ENCODE peak calls at places on chromosomes 11 and 22, in five cellular contexts. One of them, this sample, is unnamed.

GRCh38 chr11:3182462-3182852 is 17.3 kb upstream of the OSBPL5 start:
- DNase-seq in kidney epithelial cell: no peak
- DNase-seq in GM13976: no peak
- DNase-seq in astrocyte: no peak
- DNase-seq in WTC11: no peak
- DNase-seq in this sample: no peak

GRCh38 chr11:119479685-119480275 is 56.8 kb upstream of the THY1 start:
- DNase-seq in WTC11: peak
- DNase-seq in kidney epithelial cell: no peak
- DNase-seq in astrocyte: peak
- DNase-seq in GM13976: no peak
- DNase-seq in this sample: peak

GRCh38 chr11:1450958-1451710 is 35.4 kb downstream of the MOB2 start:
- DNase-seq in astrocyte: no peak
- DNase-seq in kidney epithelial cell: no peak
- DNase-seq in WTC11: no peak
- DNase-seq in GM13976: no peak
- DNase-seq in this sample: no peak

GRCh38 chr22:32203181-32204105 is 1.4 kb downstream of the RFPL2 start:
- DNase-seq in kidney epithelial cell: no peak
- DNase-seq in GM13976: peak
- DNase-seq in WTC11: peak
- DNase-seq in astrocyte: no peak
- DNase-seq in this sample: no peak

GRCh38 chr22:29541845-29542244 is 11.7 kb downstream of the THOC5 start:
- DNase-seq in kidney epithelial cell: no peak
- DNase-seq in astrocyte: no peak
- DNase-seq in WTC11: no peak
- DNase-seq in GM13976: no peak
- DNase-seq in this sample: no peak

GRCh38 chr11:73139476-73140198 is 2.5 kb downstream of the FCHSD2 start:
- DNase-seq in GM13976: no peak
- DNase-seq in astrocyte: no peak
- DNase-seq in kidney epithelial cell: no peak
- DNase-seq in WTC11: no peak
- DNase-seq in this sample: no peak

GRCh38 chr11:114171257-114172054 is 111.9 kb downstream of the ZBTB16 start:
- DNase-seq in GM13976: no peak
- DNase-seq in astrocyte: no peak
- DNase-seq in kidney epithelial cell: no peak
- DNase-seq in WTC11: no peak
- DNase-seq in this sample: no peak

GRCh38 chr22:46731246-46732040 is 6.6 kb downstream of the CERK start:
- DNase-seq in WTC11: peak
- DNase-seq in kidney epithelial cell: no peak
- DNase-seq in GM13976: no peak
- DNase-seq in astrocyte: no peak
- DNase-seq in this sample: no peak

GRCh38 chr22:47605886-47606285 is 843.4 kb downstream of the TBC1D22A start:
- DNase-seq in astrocyte: no peak
- DNase-seq in WTC11: no peak
- DNase-seq in kidney epithelial cell: no peak
- DNase-seq in GM13976: no peak
- DNase-seq in this sample: no peak

GRCh38 chr22:42773161-42773560 is 52.5 kb upstream of the A4GALT start:
- DNase-seq in GM13976: no peak
- DNase-seq in WTC11: no peak
- DNase-seq in kidney epithelial cell: no peak
- DNase-seq in astrocyte: no peak
- DNase-seq in this sample: no peak

GRCh38 chr11:47499614-47500013 is 50.7 kb upstream of the RAPSN start:
- DNase-seq in kidney epithelial cell: no peak
- DNase-seq in GM13976: no peak
- DNase-seq in WTC11: no peak
- DNase-seq in astrocyte: no peak
- DNase-seq in this sample: no peak

GRCh38 chr22:49598338-49598737 is 229.3 kb downstream of the BRD1 start:
- DNase-seq in kidney epithelial cell: no peak
- DNase-seq in GM13976: no peak
- DNase-seq in astrocyte: no peak
- DNase-seq in WTC11: no peak
- DNase-seq in this sample: no peak

GRCh38 chr11:46410021-46410420 is 18.4 kb upstream of the CHRM4 start:
- DNase-seq in astrocyte: no peak
- DNase-seq in WTC11: peak
- DNase-seq in GM13976: no peak
- DNase-seq in kidney epithelial cell: no peak
- DNase-seq in this sample: no peak

GRCh38 chr11:62062223-62062861 is 61.5 kb upstream of the INCENP start:
- DNase-seq in WTC11: no peak
- DNase-seq in astrocyte: no peak
- DNase-seq in kidney epithelial cell: no peak
- DNase-seq in GM13976: no peak
- DNase-seq in this sample: no peak

GRCh38 chr11:62057069-62057468 is 66.7 kb upstream of the INCENP start:
- DNase-seq in astrocyte: no peak
- DNase-seq in WTC11: no peak
- DNase-seq in kidney epithelial cell: no peak
- DNase-seq in GM13976: no peak
- DNase-seq in this sample: no peak

GRCh38 chr11:62064221-62064620 is 59.6 kb upstream of the INCENP start:
- DNase-seq in GM13976: no peak
- DNase-seq in astrocyte: no peak
- DNase-seq in kidney epithelial cell: no peak
- DNase-seq in WTC11: no peak
- DNase-seq in this sample: no peak

GRCh38 chr11:62055970-62056369 is 67.8 kb upstream of the INCENP start:
- DNase-seq in kidney epithelial cell: no peak
- DNase-seq in astrocyte: no peak
- DNase-seq in WTC11: no peak
- DNase-seq in GM13976: no peak
- DNase-seq in this sample: no peak

DNA sequence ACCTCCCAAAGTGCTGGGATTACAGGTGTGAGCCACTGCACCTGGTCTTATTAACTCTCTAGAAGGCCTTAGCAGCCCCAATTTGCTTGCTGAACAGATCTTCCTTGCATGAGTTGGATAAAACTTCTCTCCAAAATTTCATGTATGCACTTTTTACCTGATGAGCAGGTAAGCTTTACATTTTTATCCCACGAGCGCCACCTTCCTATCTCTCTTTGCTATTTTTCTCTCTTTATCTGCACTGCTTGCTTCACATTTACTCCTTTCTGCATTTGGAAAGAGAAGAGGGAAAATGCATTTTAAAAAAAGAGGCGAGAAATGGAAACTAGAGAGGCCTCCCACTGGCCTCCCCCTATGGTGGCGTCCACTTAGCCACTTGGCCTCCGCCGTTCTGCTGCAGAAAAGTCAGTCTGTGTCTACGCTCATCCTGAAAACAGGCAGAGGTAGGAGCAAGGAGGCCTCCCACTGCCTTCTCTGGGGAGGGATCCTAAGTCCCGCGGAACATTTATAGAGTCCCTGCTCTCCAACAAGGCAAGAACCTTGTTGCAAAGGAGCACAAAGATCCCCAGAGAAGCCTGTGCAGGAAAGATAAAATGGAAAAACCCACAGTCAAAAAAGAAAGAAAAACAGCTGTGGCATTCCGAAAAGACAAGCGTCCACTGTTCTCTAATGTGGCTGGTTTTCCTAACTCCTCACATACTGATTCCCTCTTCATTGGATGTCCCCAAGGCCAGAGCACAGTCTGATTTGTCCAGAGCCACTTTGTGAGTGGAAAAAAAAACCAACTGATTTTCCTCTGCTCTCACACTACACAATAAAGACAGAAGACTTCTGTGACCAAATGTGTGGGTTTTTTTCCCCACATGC is 62.2 kb upstream of the INCENP start:
- DNase-seq in GM13976: no peak
- DNase-seq in WTC11: no peak
- DNase-seq in astrocyte: no peak
- DNase-seq in kidney epithelial cell: no peak
- DNase-seq in this sample: no peak
- TF ChIP-seq CTCF in GM13976: no peak
- TF ChIP-seq CTCF in WTC11: no peak
- TF ChIP-seq CTCF in astrocyte: no peak
- TF ChIP-seq CTCF in kidney epithelial cell: no peak
- TF ChIP-seq CTCF in this sample: peak

GRCh38 chr11:76209956-76210885 is 3.9 kb upstream of the WNT11 start:
- DNase-seq in GM13976: peak
- DNase-seq in astrocyte: peak
- DNase-seq in kidney epithelial cell: no peak
- DNase-seq in WTC11: no peak
- DNase-seq in this sample: no peak

GRCh38 chr11:76209671-76209955 is 3.3 kb upstream of the WNT11 start:
- DNase-seq in kidney epithelial cell: no peak
- DNase-seq in GM13976: peak
- DNase-seq in WTC11: no peak
- DNase-seq in astrocyte: no peak
- DNase-seq in this sample: no peak

GRCh38 chr11:76208438-76208828 is 2.1 kb upstream of the WNT11 start:
- DNase-seq in kidney epithelial cell: no peak
- DNase-seq in astrocyte: no peak
- DNase-seq in GM13976: no peak
- DNase-seq in WTC11: no peak
- DNase-seq in this sample: no peak

GRCh38 chr11:76207642-76208378 is 1.5 kb upstream of the WNT11 start:
- DNase-seq in GM13976: peak
- DNase-seq in WTC11: peak
- DNase-seq in kidney epithelial cell: peak
- DNase-seq in astrocyte: peak
- DNase-seq in this sample: peak

DNA sequence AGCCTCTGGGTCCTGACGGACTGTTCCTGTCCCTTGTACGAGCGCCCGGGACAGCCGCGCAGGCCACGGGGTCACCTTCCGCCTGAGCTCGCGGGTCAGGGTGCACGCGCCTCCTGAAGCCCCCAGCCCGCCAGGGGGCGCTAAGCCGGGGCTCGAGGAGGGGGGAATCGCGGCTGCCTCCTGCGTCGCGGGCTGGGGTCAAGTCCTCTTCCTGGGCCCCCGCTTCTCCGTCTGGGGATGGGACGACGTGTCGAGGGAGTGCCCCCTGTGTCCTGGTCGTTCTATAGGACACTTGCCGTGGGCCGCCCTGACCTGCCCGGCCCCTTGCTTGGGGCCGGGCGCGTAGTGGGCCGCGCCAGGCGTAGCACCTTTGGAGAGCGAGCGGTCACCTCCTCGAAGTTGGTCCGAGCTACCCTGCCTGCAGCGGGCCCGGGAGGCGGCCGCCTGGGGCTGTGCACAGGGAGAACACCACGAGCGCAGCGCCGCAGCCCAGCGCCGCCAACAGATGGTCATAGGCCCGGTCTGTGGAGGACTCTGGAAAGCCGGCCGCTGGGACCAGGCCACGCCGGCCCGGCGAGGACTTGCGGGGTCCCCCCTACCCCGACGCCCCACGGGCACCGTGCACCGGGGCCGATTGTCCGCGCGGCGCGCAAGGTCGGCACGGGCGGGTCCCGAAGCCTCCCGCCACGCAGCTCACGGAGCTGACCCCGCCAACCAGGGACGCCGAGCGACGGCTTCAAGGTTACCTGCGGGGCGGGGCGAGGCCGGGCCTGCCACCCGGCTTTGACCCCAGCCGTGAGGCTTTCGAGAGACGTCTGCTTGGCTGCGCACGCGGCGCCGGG is 2.7 kb upstream of the WNT11 start:
- DNase-seq in WTC11: peak
- DNase-seq in astrocyte: no peak
- DNase-seq in GM13976: peak
- DNase-seq in kidney epithelial cell: no peak
- DNase-seq in this sample: peak
- TF ChIP-seq CTCF in WTC11: peak
- TF ChIP-seq CTCF in astrocyte: peak
- TF ChIP-seq CTCF in GM13976: peak
- TF ChIP-seq CTCF in kidney epithelial cell: peak
- TF ChIP-seq CTCF in this sample: peak

DNA sequence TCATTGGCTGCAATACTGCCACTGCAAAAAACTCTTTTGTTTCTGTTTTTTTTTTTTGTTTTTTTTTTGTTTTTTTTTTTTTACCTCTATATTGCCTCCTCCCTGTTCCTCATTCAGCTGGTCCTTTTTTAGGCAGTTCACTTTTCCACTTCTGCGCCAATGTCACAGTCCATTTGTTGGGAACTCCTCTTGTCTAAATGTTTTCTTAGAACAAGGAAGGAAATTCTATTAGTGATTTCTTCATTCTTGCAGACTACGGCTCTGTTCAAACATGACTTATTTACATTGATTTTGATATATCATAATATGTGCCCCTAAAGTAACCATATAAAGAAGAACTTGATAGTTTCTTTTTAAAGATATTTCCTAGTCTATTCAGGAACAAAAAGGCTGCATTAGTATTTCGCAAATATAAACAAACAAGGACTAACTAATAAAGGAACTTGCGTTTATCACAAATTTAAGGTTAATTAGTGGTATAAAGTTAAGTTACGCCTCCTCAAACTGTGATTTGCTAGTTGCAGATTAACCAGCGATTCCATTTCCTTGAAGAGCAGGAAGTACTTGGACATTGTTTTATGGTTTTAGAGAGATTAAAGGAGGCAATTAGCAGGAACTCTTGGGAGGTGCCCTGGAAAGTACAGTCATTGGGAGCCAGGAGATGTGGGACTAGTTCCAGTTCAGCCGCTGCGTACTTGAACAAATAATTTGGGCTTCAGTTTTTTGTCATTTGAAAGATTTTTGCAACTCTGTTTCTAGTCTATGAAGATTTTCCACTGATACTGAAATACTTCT is 3.1 kb downstream of the FAM118B start:
- DNase-seq in kidney epithelial cell: no peak
- DNase-seq in astrocyte: no peak
- DNase-seq in WTC11: no peak
- DNase-seq in GM13976: no peak
- DNase-seq in this sample: no peak
- TF ChIP-seq CTCF in kidney epithelial cell: no peak
- TF ChIP-seq CTCF in astrocyte: no peak
- TF ChIP-seq CTCF in WTC11: no peak
- TF ChIP-seq CTCF in GM13976: no peak
- TF ChIP-seq CTCF in this sample: no peak

DNA sequence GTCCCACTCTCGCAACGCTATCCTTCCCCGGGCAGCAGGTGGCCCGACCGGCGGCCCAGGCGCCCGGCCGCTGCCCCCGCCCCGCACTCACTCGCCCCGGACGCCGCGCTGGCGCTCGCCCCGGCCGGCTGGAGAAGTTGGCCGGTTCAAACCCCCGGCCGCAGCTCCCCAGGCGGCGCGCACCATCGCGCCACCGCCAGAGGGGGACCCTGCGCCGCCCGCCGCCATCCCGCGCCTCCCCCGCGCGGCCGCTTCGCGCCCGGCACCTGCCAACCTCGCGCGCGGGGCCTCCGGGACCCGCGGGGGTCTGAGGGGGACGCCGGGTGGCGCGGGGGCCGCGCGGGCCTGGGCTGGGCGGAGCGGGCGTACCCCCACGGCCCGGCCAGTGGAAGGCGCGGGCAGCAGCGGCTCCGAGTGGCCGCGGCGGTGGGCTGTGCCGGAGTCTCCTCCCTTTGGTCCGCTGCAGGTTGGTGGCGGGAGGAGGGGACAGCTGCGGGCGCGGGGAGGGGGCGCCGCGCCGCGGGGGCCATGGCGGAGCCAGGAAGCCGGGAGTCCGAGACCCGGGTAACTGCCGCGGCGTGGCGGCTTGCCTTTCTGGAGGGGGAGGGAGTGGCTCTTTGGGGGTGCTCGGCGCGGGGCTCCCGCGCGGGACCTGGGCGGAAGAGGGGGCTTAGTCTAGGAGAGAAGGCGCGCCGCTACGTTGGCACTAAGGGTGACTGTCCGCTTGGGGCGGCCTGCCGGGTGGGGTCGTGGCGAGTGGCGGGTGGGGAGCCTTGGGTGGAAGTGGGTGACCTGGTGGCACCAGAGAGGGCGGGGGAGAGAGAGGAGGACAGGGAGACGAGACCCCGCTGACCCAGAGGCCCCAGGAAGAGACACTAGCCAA is at the start of the genes MPST and TST:
- DNase-seq in WTC11: peak
- DNase-seq in astrocyte: peak
- DNase-seq in GM13976: peak
- DNase-seq in kidney epithelial cell: no peak
- DNase-seq in this sample: peak
- TF ChIP-seq CTCF in WTC11: no peak
- TF ChIP-seq CTCF in astrocyte: no peak
- TF ChIP-seq CTCF in GM13976: no peak
- TF ChIP-seq CTCF in kidney epithelial cell: peak
- TF ChIP-seq CTCF in this sample: no peak

This sample was measured in GM13977.